ENCODE peak calls at places on chromosomes 2 and 18, in six cellular contexts. B is PC-3, M is GM12878, I is fibroblast of the aortic adventitia, D is cardiac muscle cell, S is fibroblast of lung. V is an unnamed sample.

GRCh38 chr2:226791056-226791486 is 8.5 kb downstream of the IRS1 start:
- DNase-seq in B (no peak), M (peak; percentile 30), I (peak; percentile 75), D (peak; percentile 78), S (peak; percentile 76), V (no peak)

GRCh38 chr2:194301946-194302345 is 1355.1 kb upstream of the SLC39A10 start:
- DNase-seq in B (no peak), M (no peak), I (no peak), D (no peak), S (no peak), V (no peak)

GRCh38 chr2:106890611-106891010 is 4.6 kb upstream of the ST6GAL2 start:
- DNase-seq in B (no peak), M (no peak), I (no peak), D (no peak), S (no peak), V (no peak)

GRCh38 chr2:140997997-140998396 is 1132.8 kb downstream of the LRP1B start:
- DNase-seq in B (no peak), M (no peak), I (peak; percentile 19), D (no peak), S (no peak), V (no peak)

GRCh38 chr2:229378386-229378785 is 107.3 kb upstream of the PID1 start:
- DNase-seq in B (peak; percentile 7), M (no peak), I (no peak), D (no peak), S (no peak), V (no peak)

GRCh38 chr2:221969087-221969829 is 329.5 kb downstream of the PAX3 start:
- DNase-seq in B (peak; percentile 63), M (no peak), I (peak; percentile 69), D (peak; percentile 50), S (peak; percentile 69), V (no peak)

GRCh38 chr18:32769242-32770180 is 3.3 kb downstream of the KLHL14 start:
- DNase-seq in B (no peak), M (no peak), I (no peak), D (no peak), S (no peak), V (peak; percentile 35)

GRCh38 chr2:69214898-69215297 is 172.1 kb downstream of the GFPT1 start:
- DNase-seq in B (peak; percentile 25), M (no peak), I (peak; percentile 57), D (peak; percentile 71), S (peak; percentile 51), V (no peak)

GRCh38 chr2:46749042-46749461 is 166.6 kb downstream of the MCFD2 start:
- DNase-seq in B (peak; percentile 90), M (no peak), I (peak; percentile 71), D (peak; percentile 83), S (peak; percentile 80), V (no peak)

GRCh38 chr18:45837283-45838070 is 12.0 kb downstream of the SIGLEC15 start:
- DNase-seq in B (no peak), M (no peak), I (no peak), D (peak; percentile 64), S (peak; percentile 59), V (peak; percentile 80)

GRCh38 chr2:46067501-46068292 is 229.5 kb upstream of the EPAS1 start:
- DNase-seq in B (peak; percentile 64), M (no peak), I (peak; percentile 99), D (peak; percentile 98), S (peak; percentile 98), V (no peak)

GRCh38 chr18:62637807-62638687 is 77.3 kb upstream of the PHLPP1 start:
- DNase-seq in B (peak; percentile 64), M (no peak), I (no peak), D (peak; percentile 27), S (peak; percentile 2), V (no peak)

GRCh38 chr18:11393486-11393885 is 215.9 kb upstream of the SLC35G4 start:
- DNase-seq in B (no peak), M (no peak), I (peak; percentile 50), D (peak; percentile 57), S (no peak), V (peak; percentile 25)

GRCh38 chr2:174473796-174474195 is 13.0 kb downstream of the GPR155 start:
- DNase-seq in B (peak; percentile 4), M (no peak), I (no peak), D (no peak), S (no peak), V (no peak)

GRCh38 chr2:235095569-235095968 is 143.8 kb downstream of the SH3BP4 start:
- DNase-seq in B (no peak), M (no peak), I (peak; percentile 32), D (peak; percentile 20), S (peak; percentile 44), V (no peak)

GRCh38 chr2:174546519-174547506 is 50.8 kb downstream of the WIPF1 start:
- DNase-seq in B (peak; percentile 45), M (no peak), I (peak; percentile 42), D (peak; percentile 65), S (peak; percentile 43), V (no peak)

GRCh38 chr2:168939061-168939460 is 38.0 kb downstream of the G6PC2 start:
- DNase-seq in B (no peak), M (no peak), I (no peak), D (no peak), S (no peak), V (no peak)

GRCh38 chr2:158890296-158890905 is 78.0 kb upstream of the TANC1 start:
- DNase-seq in B (no peak), M (no peak), I (no peak), D (no peak), S (no peak), V (no peak)

GRCh38 chr2:202375006-202375610 is 1.0 kb upstream of the BMPR2 start:
- DNase-seq in B (peak; percentile 51), M (no peak), I (peak; percentile 81), D (peak; percentile 93), S (peak; percentile 63), V (peak; percentile 89)

DNA sequence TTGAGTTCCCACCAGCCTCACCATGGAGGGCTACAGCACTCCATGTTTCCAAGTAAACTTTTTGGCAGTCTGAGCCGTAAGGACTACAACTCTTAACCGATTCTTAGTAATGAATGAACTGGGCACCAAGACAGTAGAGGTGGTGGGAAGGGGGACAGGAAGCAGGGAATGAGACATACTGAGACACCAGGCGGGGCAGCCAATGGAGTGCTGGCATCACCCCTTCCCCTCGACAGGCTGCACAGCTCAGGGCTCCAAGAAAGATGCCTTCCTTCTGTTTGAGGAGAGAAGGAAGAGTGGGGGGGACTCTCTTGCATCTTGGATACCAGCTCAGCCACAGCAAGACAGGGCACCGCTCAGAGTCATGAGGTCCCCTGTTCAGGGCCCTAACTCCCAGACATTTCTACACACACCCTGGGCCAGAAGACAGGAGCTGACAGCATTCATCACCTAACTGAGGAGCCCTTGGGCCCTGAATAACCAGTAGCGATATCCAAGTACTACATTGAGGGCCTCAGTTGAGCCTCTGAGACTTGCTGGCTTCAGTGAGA is 45.2 kb downstream of the USP34 start:
- DNase-seq in B (peak; percentile 51), M (no peak), I (no peak), D (no peak), S (no peak), V (no peak)
- H3K4me3 ChIP-seq in B (no peak overlapping the region), M (peak overlapping the region; percentile 5), I (no peak overlapping the region), D (no peak overlapping the region), S (no peak overlapping the region), V (no peak overlapping the region)

GRCh38 chr2:74573747-74574562 is 19.4 kb downstream of the DOK1 start:
- DNase-seq in B (peak; percentile 72), M (peak; percentile 59), I (no peak), D (peak; percentile 69), S (no peak), V (no peak)
- H3K4me3 ChIP-seq in B (peak overlapping the region; percentile 21), M (peak overlapping the region; percentile 13), I (no peak overlapping the region), D (no peak overlapping the region), S (no peak overlapping the region), V (no peak overlapping the region)

DNA sequence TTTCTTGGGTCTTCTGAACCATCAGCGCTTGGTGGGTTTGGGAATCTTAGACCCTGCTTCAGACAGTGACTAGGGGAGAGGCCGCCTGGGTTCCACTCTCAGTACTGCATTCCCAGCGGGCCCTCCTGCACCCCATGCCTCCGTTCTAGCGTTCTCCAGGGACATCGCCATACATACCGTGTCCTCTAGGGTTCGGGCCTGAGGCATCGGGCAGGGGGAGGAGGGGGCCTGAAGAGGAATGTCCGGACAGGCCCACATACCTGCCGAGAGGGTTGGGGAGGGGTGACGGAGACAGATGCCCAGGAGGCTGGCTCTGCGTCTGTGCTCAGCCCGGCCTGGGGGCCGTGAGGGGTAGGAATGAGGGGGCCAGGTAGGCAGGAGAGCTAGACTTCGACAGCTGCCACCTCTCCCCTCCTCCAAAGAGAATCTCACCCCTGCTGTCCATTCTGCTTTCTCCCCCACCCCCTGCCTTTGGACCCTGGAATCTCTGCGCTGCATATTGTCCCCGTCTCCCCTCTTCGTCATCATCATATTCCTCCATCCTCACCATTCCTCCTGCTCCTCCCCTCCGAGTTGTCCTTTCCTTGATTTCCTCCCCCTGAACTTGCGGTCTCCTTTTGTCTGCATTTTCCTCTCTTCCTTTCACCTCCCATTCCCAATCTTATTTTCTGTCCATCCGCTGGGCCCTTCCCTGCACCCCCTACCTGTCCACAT is 7.8 kb upstream of the WNT10A start:
- DNase-seq in B (no peak), M (no peak), I (no peak), D (no peak), S (no peak), V (no peak)
- H3K4me3 ChIP-seq in B (no peak overlapping the region), M (no peak overlapping the region), I (no peak overlapping the region), D (no peak overlapping the region), S (no peak overlapping the region), V (no peak overlapping the region)

GRCh38 chr2:75800456-75800855 is 89.7 kb upstream of the GCFC2 start:
- DNase-seq in B (no peak), M (peak; percentile 65), I (no peak), D (no peak), S (no peak), V (no peak)
- H3K4me3 ChIP-seq in B (no peak overlapping the region), M (peak overlapping the region; percentile 2), I (no peak overlapping the region), D (no peak overlapping the region), S (no peak overlapping the region), V (no peak overlapping the region)

DNA sequence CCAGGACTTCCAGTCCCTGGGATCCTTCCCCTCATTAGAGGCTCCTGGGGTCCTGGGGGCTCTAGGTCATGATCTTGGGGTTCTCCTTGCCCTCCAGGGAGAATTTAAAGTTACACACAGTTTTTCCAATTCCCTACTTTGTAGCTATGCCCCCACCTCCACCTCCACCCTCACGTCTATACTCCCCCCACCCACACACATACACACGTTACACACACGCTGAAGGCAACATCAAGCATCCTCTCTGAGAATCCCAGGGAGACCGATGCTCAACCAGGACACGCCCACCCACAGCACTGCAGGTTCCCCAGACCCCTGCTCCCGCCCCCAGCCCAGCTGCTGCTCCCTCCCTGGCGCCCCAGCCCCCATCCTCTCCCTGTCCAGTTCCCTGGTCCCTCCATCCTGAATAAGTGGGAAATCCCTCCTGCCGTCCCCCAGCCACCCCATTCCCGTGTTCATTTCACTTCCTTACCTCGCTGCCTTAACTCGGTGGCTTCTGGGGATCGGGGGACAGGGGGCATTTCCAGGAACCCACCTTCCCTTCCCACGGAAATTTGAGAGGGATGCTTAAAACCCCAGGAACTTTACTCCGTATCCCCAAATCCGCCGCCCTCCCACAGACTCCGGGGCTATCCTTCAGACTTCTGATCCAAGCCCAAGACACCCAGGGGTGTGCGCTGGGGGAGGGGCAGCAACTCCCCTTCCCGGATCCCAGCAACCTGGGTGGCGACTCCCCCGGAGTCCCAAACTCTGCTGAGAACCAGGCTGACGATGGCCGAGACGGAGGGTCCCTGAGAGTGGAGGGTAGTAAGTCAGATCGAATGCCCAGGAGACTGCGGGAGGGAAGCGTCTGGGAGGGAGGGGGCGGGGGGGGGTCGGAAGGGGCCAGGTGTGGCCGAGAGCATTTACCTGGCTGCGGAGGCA is 6.7 kb upstream of the TNS1 start:
- DNase-seq in B (no peak), M (no peak), I (no peak), D (no peak), S (no peak), V (no peak)
- H3K4me3 ChIP-seq in B (peak overlapping the region; percentile 55), M (no peak overlapping the region), I (peak overlapping the region; percentile 80), D (peak overlapping the region; percentile 29), S (peak overlapping the region; percentile 66), V (peak overlapping the region; percentile 65)